ENCODE peak calls at places on chromosomes 3 and 15, in ten cellular contexts. G, O, I, T, F, H, Q, Z, V and S are unnamed samples.

GRCh38 chr15:41873711-41874110 is 20.1 kb downstream of the SPTBN5 start:
- DNase-seq in G (no peak), O (no peak), F (no peak), T (no peak), H (no peak), V (no peak), Z (no peak), I (no peak), Q (no peak), S (no peak)

GRCh38 chr3:138188013-138188352 is 882 bp downstream of the ARMC8 start:
- DNase-seq in G (no peak), H (no peak), Q (no peak), F (no peak), O (peak; percentile 46), T (no peak), I (no peak), V (no peak), Z (no peak), S (no peak)

GRCh38 chr15:64009798-64010241 is 36.5 kb downstream of the DAPK2 start:
- DNase-seq in Z (peak; percentile 22), V (no peak), F (peak; percentile 20), G (no peak), I (no peak), T (no peak), O (peak; percentile 60), Q (no peak), H (no peak), S (no peak)

GRCh38 chr15:78391781-78392180 is 46.2 kb upstream of the IREB2 start:
- DNase-seq in G (no peak), Q (no peak), T (no peak), Z (no peak), F (peak; percentile 36), H (no peak), V (no peak), I (no peak), O (no peak), S (no peak)

GRCh38 chr3:194281306-194281705 is 69.8 kb downstream of the CPN2 start:
- DNase-seq in O (no peak), V (no peak), I (no peak), H (no peak), F (peak; percentile 67), T (no peak), G (no peak), Z (no peak), Q (no peak), S (no peak)

GRCh38 chr3:22713936-22714335 is 489.2 kb upstream of the UBE2E2 start:
- DNase-seq in Q (no peak), O (peak; percentile 79), G (peak; percentile 36), T (peak; percentile 48), I (no peak), F (no peak), H (no peak), Z (peak; percentile 94), V (no peak), S (peak; percentile 6)

GRCh38 chr3:171776839-171777607 is 33.3 kb downstream of the PLD1 start:
- DNase-seq in V (no peak), H (no peak), F (no peak), O (no peak), I (no peak), T (no peak), Q (no peak), Z (no peak), G (no peak), S (no peak)

GRCh38 chr3:133924041-133924440 is 28.4 kb upstream of the RAB6B start:
- DNase-seq in Q (no peak), Z (no peak), H (no peak), T (no peak), F (no peak), I (no peak), V (peak; percentile 55), G (no peak), O (no peak), S (no peak)

GRCh38 chr3:42216820-42217416 is 49.1 kb downstream of the CCK start:
- DNase-seq in Q (no peak), Z (peak; percentile 73), F (no peak), G (no peak), I (no peak), V (no peak), T (no peak), O (no peak), H (no peak), S (no peak)

GRCh38 chr3:8872291-8872690 is 91.0 kb downstream of the RAD18 start:
- DNase-seq in V (no peak), Q (no peak), Z (no peak), H (no peak), F (no peak), G (no peak), O (no peak), T (no peak), I (no peak), S (no peak)

GRCh38 chr3:102092617-102093466 is 243.5 kb downstream of the NFKBIZ start:
- DNase-seq in I (no peak), O (no peak), H (no peak), Z (peak; percentile 29), Q (no peak), G (no peak), F (no peak), V (no peak), T (no peak), S (no peak)

GRCh38 chr3:82022836-82023235 is 261.4 kb upstream of the GBE1 start:
- DNase-seq in F (no peak), G (no peak), H (no peak), Z (no peak), T (no peak), I (no peak), V (no peak), O (peak; percentile 55), Q (no peak), S (no peak)

GRCh38 chr3:9452417-9452816 is 55.0 kb downstream of the SETD5 start:
- DNase-seq in Z (no peak), F (no peak), V (no peak), O (no peak), G (no peak), T (no peak), I (no peak), H (no peak), Q (no peak), S (no peak)

GRCh38 chr3:36679384-36680200 is 84.8 kb downstream of the DCLK3 start:
- DNase-seq in H (no peak), Q (no peak), Z (peak; percentile 61), G (no peak), O (peak; percentile 62), I (no peak), F (no peak), T (no peak), V (peak; percentile 46), S (no peak)

DNA sequence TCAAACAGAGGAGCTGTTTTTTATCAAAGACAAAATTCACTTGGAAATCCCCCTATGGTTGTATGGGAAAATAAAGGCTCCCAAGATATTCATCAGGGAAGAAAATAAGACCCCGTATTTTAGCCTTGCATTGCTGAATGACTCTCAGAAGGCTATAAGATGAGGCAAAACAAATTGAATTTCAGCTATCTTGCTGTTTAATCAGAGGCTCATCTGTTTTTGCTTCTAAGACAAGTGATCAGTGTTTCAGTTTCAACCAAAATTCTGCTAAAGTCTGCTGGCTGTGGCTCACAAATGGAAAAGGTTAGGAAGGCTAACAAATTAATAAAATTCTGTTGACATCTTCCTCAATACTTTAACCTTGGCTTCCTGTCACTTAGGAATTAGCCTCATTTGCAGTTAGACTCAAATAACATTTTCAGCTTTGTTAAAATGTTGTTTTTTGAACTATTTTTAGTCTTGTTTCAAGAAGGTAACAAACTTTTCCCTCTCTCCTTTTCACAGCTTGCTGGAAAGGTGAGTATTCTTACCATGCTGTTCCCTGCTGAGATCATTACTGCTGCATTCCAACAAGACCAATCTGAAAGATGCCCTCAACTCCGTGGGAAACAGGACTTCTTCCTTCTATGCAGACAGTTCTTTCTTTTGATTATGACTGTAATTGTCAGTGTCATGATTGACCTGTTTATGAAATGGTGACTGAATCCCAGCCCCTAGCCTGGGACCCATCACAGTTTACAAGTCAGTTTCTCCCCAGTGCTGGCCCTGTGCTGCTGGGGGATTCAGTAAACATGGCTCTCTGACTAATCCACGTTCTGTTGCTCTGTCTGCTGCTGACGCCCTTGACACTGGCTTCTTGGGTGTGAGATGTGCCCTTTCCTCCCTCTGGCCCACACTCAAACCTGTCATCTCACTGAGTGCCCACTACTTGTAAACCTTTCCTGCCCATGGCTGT is 83.9 kb downstream of the COL6A5 start:
- DNase-seq in T (no peak), O (no peak), I (no peak), G (no peak), Q (no peak), H (no peak), F (no peak), Z (no peak), V (no peak), S (no peak)
- TF ChIP-seq CTCF in T (no peak), O (no peak), I (no peak), G (no peak), Q (no peak), H (no peak), F (no peak), Z (no peak), V (no peak), S (no peak)

GRCh38 chr3:190012314-190012782 is 108.3 kb downstream of the P3H2 start:
- DNase-seq in F (no peak), H (no peak), G (peak; percentile 25), O (peak; percentile 91), Z (peak; percentile 28), Q (no peak), V (peak; percentile 71), T (peak; percentile 57), I (no peak), S (no peak)
- TF ChIP-seq CTCF in F (peak; percentile 11), H (no peak), G (no peak), O (no peak), Z (peak; percentile 10), Q (no peak), V (no peak), T (no peak), I (no peak), S (no peak)

DNA sequence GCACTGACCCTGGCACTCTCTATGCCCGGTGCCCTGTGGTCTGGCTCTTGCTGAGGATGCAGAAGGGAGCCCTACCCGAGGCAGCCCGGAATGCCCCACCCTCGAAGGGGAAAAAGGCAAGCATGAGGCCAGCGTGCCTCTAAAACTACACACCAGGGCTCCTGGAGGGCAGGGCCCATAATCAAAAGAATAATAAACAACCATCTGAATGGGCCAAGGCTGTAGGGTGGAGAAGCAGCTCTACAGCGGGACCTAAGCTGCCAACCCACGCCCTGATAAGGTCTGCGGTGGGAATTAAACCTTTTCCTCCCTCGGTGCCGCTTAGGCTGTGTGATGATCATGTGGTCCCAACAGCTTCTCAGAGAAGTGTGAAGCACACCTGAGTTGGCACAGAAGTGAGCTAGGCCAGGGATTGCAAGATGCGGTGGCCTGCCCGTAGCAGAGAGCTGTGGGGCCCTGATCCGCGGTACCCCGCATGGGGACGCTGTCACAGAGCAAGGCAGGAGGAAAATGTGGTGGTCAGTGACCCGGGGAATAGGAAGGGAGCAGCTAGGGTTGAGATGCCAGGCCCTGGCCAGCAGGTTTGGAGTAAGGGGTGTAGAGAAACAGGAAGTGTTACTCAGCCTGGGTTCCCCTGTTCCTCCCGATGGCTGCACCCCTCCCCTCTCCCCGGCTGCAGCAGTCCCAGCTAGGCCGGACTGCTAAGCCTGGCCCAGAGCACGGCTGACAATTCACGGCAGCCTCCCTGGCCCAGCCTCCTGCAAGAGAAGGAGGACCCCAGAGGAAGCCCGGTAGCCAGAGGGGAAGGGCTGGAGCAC is 1.1 kb upstream of the C15orf62 start:
- DNase-seq in G (no peak), H (no peak), V (no peak), T (no peak), Z (no peak), F (no peak), Q (no peak), I (no peak), O (no peak), S (no peak)
- TF ChIP-seq CTCF in G (no peak), H (no peak), V (no peak), T (no peak), Z (no peak), F (no peak), Q (no peak), I (no peak), O (no peak), S (no peak)

GRCh38 chr3:83934208-83935150 is 1024.3 kb upstream of the CADM2 start:
- DNase-seq in H (no peak), T (no peak), Z (no peak), Q (no peak), F (no peak), I (no peak), O (peak; percentile 42), V (peak; percentile 47), G (no peak), S (no peak)
- TF ChIP-seq CTCF in H (no peak), T (no peak), Z (no peak), Q (no peak), F (no peak), I (no peak), O (no peak), V (no peak), G (no peak), S (no peak)